ENCODE peak calls at places on chromosomes 3 and 15, in five cellular contexts. R is lower lobe of right lung, S is thoracic aorta, P is cardiac muscle cell, L is osteoblast. A is an unnamed sample. For H3K9me3, the result is how much of the 10 kb centered on the place peaks cover.

GRCh38 chr3:195030791-195031321 is 240.1 kb downstream of the XXYLT1 start:
- DNase-seq in P (no peak), S (no peak), R (no peak), L (peak), A (no peak)

GRCh38 chr3:66101901-66102300 is 63.2 kb upstream of the MAGI1 start:
- DNase-seq in S (no peak), R (no peak), P (no peak), L (no peak), A (no peak)

GRCh38 chr15:76939715-76940114 is 8.2 kb downstream of the RCN2 start:
- DNase-seq in R (no peak), L (no peak), P (no peak), S (no peak), A (no peak)

GRCh38 chr3:4595709-4596108 is 102.6 kb downstream of the ITPR1 start:
- DNase-seq in P (no peak), S (no peak), R (no peak), L (no peak), A (no peak)

GRCh38 chr3:13601692-13602080 is 52.8 kb downstream of the FBLN2 start:
- DNase-seq in R (no peak), P (no peak), S (no peak), L (no peak), A (no peak)

GRCh38 chr3:117219296-117219695 is 509.7 kb downstream of the TUSC7 start:
- DNase-seq in P (no peak), S (no peak), L (no peak), R (no peak), A (no peak)

GRCh38 chr3:194315088-194315964 is 35.8 kb downstream of the CPN2 start:
- DNase-seq in R (peak), L (peak), P (peak), S (no peak), A (peak)

GRCh38 chr15:51647128-51647562 is 24.6 kb upstream of the DMXL2 start:
- DNase-seq in R (peak), L (no peak), P (no peak), S (no peak), A (no peak)

GRCh38 chr3:189109145-189109544 is 62.6 kb upstream of the TPRG1 start:
- DNase-seq in P (no peak), L (no peak), S (no peak), R (no peak), A (no peak)

GRCh38 chr15:68674975-68675374 is 96.2 kb downstream of the CORO2B start:
- DNase-seq in S (no peak), P (no peak), L (no peak), R (no peak), A (no peak)

GRCh38 chr15:51126842-51127241 is 32.1 kb upstream of the TNFAIP8L3 start:
- DNase-seq in L (no peak), R (no peak), P (no peak), S (no peak), A (no peak)

GRCh38 chr3:39668420-39668819 is 141.0 kb upstream of the MYRIP start:
- DNase-seq in L (no peak), R (no peak), P (peak), S (no peak), A (no peak)

GRCh38 chr3:160038862-160039562 is 50.4 kb downstream of the IL12A start:
- DNase-seq in R (peak), S (no peak), L (peak), P (peak), A (no peak)

GRCh38 chr15:43775411-43775965 is 1.3 kb downstream of the ELL3 start:
- DNase-seq in R (no peak), P (peak), S (no peak), L (peak), A (no peak)

GRCh38 chr3:139558351-139559170 is 19.0 kb upstream of the RBP1 start:
- DNase-seq in S (no peak), R (no peak), P (no peak), L (no peak), A (no peak)

GRCh38 chr3:130779031-130779430 is 32.4 kb upstream of the PIK3R4 start:
- DNase-seq in L (no peak), S (no peak), R (no peak), P (no peak), A (no peak)

GRCh38 chr15:69869881-69870465 is 227.7 kb downstream of the TLE3 start:
- DNase-seq in L (no peak), P (no peak), S (no peak), R (no peak), A (no peak)

GRCh38 chr15:25243800-25244097 is 195.1 kb downstream of the UBE3A start:
- DNase-seq in S (no peak), R (peak), P (no peak), L (no peak), A (no peak)
- H3K9me3 ChIP-seq in S (under half), R (under half), P (under half), L (under half), A (under half)

DNA sequence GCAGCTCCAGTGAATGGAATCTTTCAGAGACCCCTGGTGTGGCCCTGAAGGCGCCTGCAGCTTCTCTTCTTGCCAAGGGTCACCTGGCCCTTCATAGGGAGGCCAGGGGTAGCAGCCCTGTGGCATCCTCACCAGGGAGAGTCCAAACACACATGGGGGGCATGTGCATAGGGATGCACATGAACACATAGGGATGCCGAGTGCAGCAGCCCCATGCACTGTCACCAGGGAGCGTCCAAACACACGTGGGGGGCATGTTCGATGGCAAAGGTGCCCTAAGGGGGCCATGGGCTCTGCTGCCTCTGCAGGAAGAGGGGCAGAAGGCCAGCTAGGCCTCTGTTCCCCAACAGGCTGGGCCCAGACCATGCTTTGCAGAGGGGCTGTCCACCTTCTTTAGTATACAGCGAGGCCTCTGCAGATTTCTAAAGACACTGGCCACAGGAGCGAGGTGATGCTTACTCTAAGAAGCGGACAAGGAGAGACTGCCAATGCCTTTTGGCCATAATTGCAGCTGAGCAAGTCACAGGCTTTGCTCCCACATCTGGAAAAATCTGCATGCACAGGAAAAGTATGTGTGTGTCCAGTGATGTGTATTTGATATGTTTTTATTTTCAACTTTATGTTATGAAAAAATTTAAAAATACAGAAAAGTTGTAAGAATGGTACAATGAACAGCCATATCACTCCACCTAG is 20.9 kb downstream of the ANAPC13 start:
- DNase-seq in S (no peak), L (no peak), R (no peak), P (no peak), A (no peak)
- H3K27ac ChIP-seq in S (peak), L (peak), R (peak), P (no peak), A (no peak)

DNA sequence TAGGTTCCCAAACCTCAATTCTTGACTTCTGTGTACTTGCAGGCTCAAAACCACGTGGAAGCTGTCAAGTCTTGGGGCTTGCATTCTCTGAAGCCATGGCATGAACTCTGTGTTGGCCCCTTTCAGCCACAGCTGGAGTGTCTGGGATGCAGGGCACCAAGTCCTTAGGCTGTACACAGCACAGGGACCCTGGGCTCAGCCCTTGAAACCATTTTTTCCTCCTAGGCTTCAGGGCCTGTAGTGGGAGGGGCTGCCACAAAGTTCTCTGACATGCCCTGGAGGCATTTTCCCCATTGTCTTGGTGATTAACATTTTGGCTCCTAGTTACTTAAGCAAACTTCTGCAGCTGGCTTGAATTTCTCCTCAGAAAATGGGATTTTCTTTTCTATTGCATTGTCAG is 135.4 kb downstream of the ATG7 start:
- DNase-seq in P (no peak), L (no peak), S (no peak), R (no peak), A (no peak)
- H3K9me3 ChIP-seq in P (under half), L (under half), S (under half), R (under half), A (under half)

DNA sequence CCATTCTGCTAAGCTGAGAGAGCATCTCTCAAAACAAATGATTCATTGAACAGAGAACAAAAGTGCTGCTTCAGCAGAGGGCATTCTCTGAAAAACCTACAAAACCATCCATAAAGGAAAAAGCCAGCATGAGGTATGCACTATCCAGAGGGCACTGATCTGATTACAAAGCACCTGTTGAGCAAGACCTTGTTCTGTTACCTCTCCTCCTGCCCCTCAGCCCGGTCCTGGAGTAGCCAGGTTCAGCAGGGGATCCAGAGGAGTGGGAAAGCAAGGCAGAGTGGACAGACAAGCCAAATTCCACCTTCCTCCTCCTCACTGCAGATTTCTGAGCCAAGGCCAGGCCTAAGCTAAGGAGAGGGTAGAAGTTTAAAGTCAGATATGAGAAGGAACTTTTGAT is 31.8 kb upstream of the SPRED1 start:
- DNase-seq in P (no peak), R (no peak), L (no peak), S (no peak), A (no peak)
- H3K27ac ChIP-seq in P (no peak), R (no peak), L (no peak), S (no peak), A (no peak)

DNA sequence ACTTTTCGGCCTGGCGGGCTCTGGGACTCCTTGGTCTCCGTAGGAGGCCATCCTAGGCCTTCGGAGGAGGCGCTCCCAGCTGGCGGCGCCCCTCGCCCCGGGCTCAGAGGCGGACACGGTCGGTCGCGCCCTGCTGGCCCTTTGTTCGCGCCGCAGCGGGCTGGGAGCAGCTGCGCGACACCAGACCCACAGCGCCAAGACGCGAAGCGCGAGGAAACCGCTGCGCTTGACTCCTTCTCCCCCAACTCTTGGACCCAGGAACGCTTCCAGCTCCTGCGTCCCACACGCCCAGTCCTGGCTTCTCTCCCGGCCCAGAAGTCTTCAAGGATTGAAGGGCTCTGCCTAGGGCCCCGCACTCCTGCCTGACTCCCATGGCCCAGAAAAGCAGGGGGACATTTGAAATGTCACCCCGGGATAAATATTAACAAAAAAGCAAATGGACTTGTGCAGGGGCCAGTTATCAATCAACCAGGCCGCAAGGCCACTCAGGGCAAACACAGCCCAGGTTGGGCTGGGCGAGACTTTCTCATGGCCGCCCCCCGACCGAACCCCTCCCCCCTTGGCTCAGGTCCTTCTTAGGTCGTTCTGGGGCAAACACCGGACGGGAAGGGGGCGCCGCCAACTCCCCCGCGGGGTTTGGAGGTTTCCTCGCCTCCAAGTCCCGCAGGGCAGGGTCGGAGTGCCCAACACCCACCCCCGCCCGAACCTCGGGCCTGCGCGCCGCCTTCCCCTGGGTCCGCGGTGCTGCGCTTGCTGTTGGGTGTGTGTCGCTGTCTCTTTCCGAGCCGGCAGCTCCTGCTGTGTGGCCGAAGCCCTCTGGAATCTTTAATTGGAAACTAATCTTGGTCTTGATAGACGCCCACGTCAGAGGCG is 5.1 kb downstream of the ONECUT1 start:
- DNase-seq in R (peak), P (no peak), S (no peak), L (peak), A (no peak)
- H3K9me3 ChIP-seq in R (under half), P (under half), S (under half), L (under half), A (under half)

GRCh38 chr3:128111147-128111546 is 12.5 kb downstream of the RUVBL1 start:
- DNase-seq in P (no peak), L (no peak), R (no peak), S (no peak), A (no peak)
- H3K27ac ChIP-seq in P (no peak), L (no peak), R (no peak), S (no peak), A (no peak)

GRCh38 chr15:98513428-98513991 is 134.8 kb upstream of the IGF1R start:
- DNase-seq in S (no peak), P (no peak), L (no peak), R (no peak), A (no peak)
- H3K9me3 ChIP-seq in S (under half), P (under half), L (under half), R (under half), A (under half)